ENCODE peak calls at places on chromosomes 16 and 17, in nine cellular contexts. J is GM03348, U is NCI-H1105 treated with DMSO at 0.1 percent for 48 hours, A is left ventricle myocardium inferior, P is GM18507, Q is ACHN, L is astrocyte of the spinal cord, S is iPS-NIHi11, N is NCI-H1092. O is an unnamed sample.

GRCh38 chr16:58499092-58499511 is 841 bp upstream of the NDRG4 start:
- DNase-seq in J (no peak), U (no peak), A (no peak), P (no peak), Q (no peak), L (no peak), S (no peak), N (no peak), O (no peak)

GRCh38 chr16:17026600-17027242 is 444.0 kb downstream of the XYLT1 start:
- DNase-seq in J (no peak), U (no peak), A (no peak), P (peak; percentile 22), Q (no peak), L (no peak), S (no peak), N (no peak), O (no peak)

GRCh38 chr16:1772908-1773702 is at the start of gene MRPS34:
- DNase-seq in J (peak; percentile 89), U (peak; percentile 54), A (peak; percentile 86), P (peak; percentile 77), Q (peak; percentile 93), L (peak; percentile 84), S (peak; percentile 91), N (peak; percentile 88), O (peak; percentile 89)

GRCh38 chr16:30565984-30566383 is 5.5 kb downstream of the ZNF688 start:
- DNase-seq in J (no peak), U (no peak), A (no peak), P (no peak), Q (no peak), L (no peak), S (no peak), N (no peak), O (no peak)

GRCh38 chr17:9356488-9356911 is 219.1 kb downstream of the STX8 start:
- DNase-seq in J (no peak), U (peak; percentile 6), A (no peak), P (no peak), Q (no peak), L (no peak), S (no peak), N (no peak), O (no peak)

GRCh38 chr16:84198401-84198800 is 7.4 kb downstream of the ADAD2 start:
- DNase-seq in J (peak; percentile 74), U (no peak), A (no peak), P (no peak), Q (peak; percentile 59), L (peak; percentile 62), S (no peak), N (no peak), O (no peak)

GRCh38 chr16:70635356-70636016 is 10.9 kb upstream of the IL34 start:
- DNase-seq in J (peak; percentile 77), U (no peak), A (peak; percentile 33), P (no peak), Q (no peak), L (peak; percentile 69), S (peak; percentile 72), N (no peak), O (peak; percentile 65)

GRCh38 chr16:29816694-29817441 is 916 bp downstream of the PAGR1 start:
- DNase-seq in J (peak; percentile 78), U (peak; percentile 30), A (peak; percentile 66), P (no peak), Q (peak; percentile 80), L (peak; percentile 64), S (peak; percentile 72), N (peak; percentile 24), O (peak; percentile 89)

GRCh38 chr17:1252203-1252608 is 18.0 kb upstream of the BHLHA9 start:
- DNase-seq in J (peak; percentile 60), U (peak; percentile 91), A (peak; percentile 47), P (no peak), Q (no peak), L (no peak), S (no peak), N (peak; percentile 88), O (no peak)

GRCh38 chr16:1541293-1542165 is 8.1 kb downstream of the TMEM204 start:
- DNase-seq in J (no peak), U (no peak), A (no peak), P (no peak), Q (no peak), L (no peak), S (no peak), N (no peak), O (no peak)

GRCh38 chr17:59830007-59830630 is 62.6 kb downstream of the TUBD1 start:
- DNase-seq in J (no peak), U (no peak), A (no peak), P (no peak), Q (peak; percentile 79), L (peak; percentile 83), S (no peak), N (no peak), O (no peak)

GRCh38 chr17:80028030-80028429 is 7.6 kb downstream of the TBC1D16 start:
- DNase-seq in J (no peak), U (peak; percentile 80), A (no peak), P (no peak), Q (no peak), L (no peak), S (no peak), N (peak; percentile 28), O (peak; percentile 73)

GRCh38 chr16:69324585-69325253 is 5.7 kb downstream of the PDF start:
- DNase-seq in J (no peak), U (no peak), A (no peak), P (no peak), Q (no peak), L (no peak), S (no peak), N (no peak), O (peak; percentile 60)

GRCh38 chr17:41738077-41738800 is 3.8 kb upstream of the HAP1 start:
- DNase-seq in J (peak; percentile 93), U (peak; percentile 73), A (peak; percentile 77), P (peak; percentile 92), Q (peak; percentile 83), L (peak; percentile 78), S (peak; percentile 90), N (peak; percentile 77), O (peak; percentile 79)

GRCh38 chr16:81707411-81708321 is 71.4 kb upstream of the PLCG2 start:
- DNase-seq in J (peak; percentile 80), U (peak; percentile 13), A (peak; percentile 16), P (no peak), Q (peak; percentile 58), L (peak; percentile 71), S (no peak), N (no peak), O (peak; percentile 75)

GRCh38 chr16:58487566-58488351 is 12.2 kb upstream of the NDRG4 start:
- DNase-seq in J (peak; percentile 93), U (peak; percentile 54), A (peak; percentile 88), P (peak; percentile 79), Q (peak; percentile 82), L (peak; percentile 73), S (peak; percentile 95), N (peak; percentile 77), O (peak; percentile 83)

GRCh38 chr17:58947411-58948208 is 159.1 kb downstream of the TRIM37 start:
- DNase-seq in J (no peak), U (no peak), A (no peak), P (no peak), Q (no peak), L (no peak), S (no peak), N (no peak), O (no peak)

GRCh38 chr16:27529962-27530361 is 19.8 kb downstream of the GTF3C1 start:
- DNase-seq in J (no peak), U (no peak), A (no peak), P (no peak), Q (peak; percentile 47), L (peak; percentile 90), S (no peak), N (no peak), O (peak; percentile 33)

GRCh38 chr17:73227944-73228343 is 33.7 kb downstream of the CPSF4L start:
- DNase-seq in J (no peak), U (no peak), A (no peak), P (no peak), Q (no peak), L (no peak), S (no peak), N (no peak), O (no peak)

GRCh38 chr16:84175351-84176081 is 11.3 kb downstream of the TAF1C start:
- DNase-seq in J (peak; percentile 86), U (peak; percentile 40), A (no peak), P (peak; percentile 65), Q (peak; percentile 44), L (peak; percentile 46), S (peak; percentile 76), N (peak; percentile 27), O (no peak)

GRCh38 chr16:85984947-85985451 is 86.0 kb downstream of the IRF8 start:
- DNase-seq in J (no peak), U (no peak), A (no peak), P (no peak), Q (no peak), L (no peak), S (no peak), N (no peak), O (peak; percentile 79)

GRCh38 chr17:27566673-27567562 is 64.1 kb upstream of the LGALS9 start:
- DNase-seq in J (no peak), U (no peak), A (no peak), P (no peak), Q (no peak), L (no peak), S (no peak), N (no peak), O (no peak)

GRCh38 chr17:18974407-18975149 is 22.6 kb downstream of the SLC5A10 start:
- DNase-seq in J (no peak), U (no peak), A (no peak), P (no peak), Q (no peak), L (no peak), S (no peak), N (no peak), O (no peak)

GRCh38 chr17:68355093-68355492 is 63.8 kb downstream of the ARSG start:
- DNase-seq in J (peak; percentile 40), U (no peak), A (no peak), P (no peak), Q (no peak), L (peak; percentile 45), S (no peak), N (no peak), O (no peak)

GRCh38 chr16:86878290-86879160 is 300.2 kb downstream of the FOXL1 start:
- DNase-seq in J (no peak), U (no peak), A (no peak), P (no peak), Q (no peak), L (no peak), S (no peak), N (no peak), O (peak; percentile 17)

GRCh38 chr17:28612936-28613872 is 781 bp downstream of the RSKR start:
- DNase-seq in J (peak; percentile 52), U (peak; percentile 11), A (no peak), P (no peak), Q (peak; percentile 54), L (peak; percentile 38), S (peak; percentile 75), N (peak; percentile 13), O (no peak)

GRCh38 chr17:68777856-68778694 is 176.9 kb upstream of the FAM20A start:
- DNase-seq in J (no peak), U (peak; percentile 74), A (no peak), P (no peak), Q (no peak), L (no peak), S (no peak), N (no peak), O (no peak)

GRCh38 chr16:55284718-55285099 is 39.3 kb upstream of the IRX6 start:
- DNase-seq in J (no peak), U (no peak), A (no peak), P (no peak), Q (no peak), L (no peak), S (no peak), N (no peak), O (no peak)

GRCh38 chr17:57672205-57672632 is 72.9 kb downstream of the CCDC182 start:
- DNase-seq in J (peak; percentile 84), U (peak; percentile 44), A (no peak), P (no peak), Q (peak; percentile 48), L (peak; percentile 70), S (no peak), N (no peak), O (no peak)

GRCh38 chr17:39538875-39539274 is 68.8 kb downstream of the NEUROD2 start:
- DNase-seq in J (no peak), U (no peak), A (no peak), P (no peak), Q (no peak), L (no peak), S (no peak), N (no peak), O (no peak)

GRCh38 chr16:51152691-51153261 is 1.7 kb upstream of the SALL1 start:
- DNase-seq in J (no peak), U (no peak), A (no peak), P (no peak), Q (peak; percentile 51), L (peak; percentile 70), S (no peak), N (no peak), O (no peak)

O was measured in aorta.